ENCODE peak calls at places on chromosome 14, in six cellular contexts. R, S, K, N, G and X are unnamed samples.
A peak's percentile ranks its signal among the peaks of the same experiment; 100 is the strongest.

GRCh38 chr14:35250319-35250718 is 41.9 kb upstream of the PSMA6 start:
- DNase-seq in R (no peak), S (no peak), G (no peak), N (no peak), K (no peak), X (no peak)

GRCh38 chr14:33908540-33909223 is 42.2 kb downstream of the EGLN3 start:
- DNase-seq in S (no peak), R (no peak), N (no peak), K (no peak), G (peak; percentile 50), X (no peak)

GRCh38 chr14:85531141-85531593 is 1.2 kb downstream of the FLRT2 start:
- DNase-seq in N (no peak), R (peak; percentile 80), G (no peak), S (no peak), K (no peak), X (no peak)

GRCh38 chr14:93970589-93970966 is 5.8 kb downstream of the ASB2 start:
- DNase-seq in K (no peak), G (peak; percentile 52), R (no peak), S (no peak), N (no peak), X (no peak)

GRCh38 chr14:58865520-58866281 is 227.9 kb downstream of the DACT1 start:
- DNase-seq in G (no peak), R (no peak), S (no peak), K (no peak), N (no peak), X (no peak)

GRCh38 chr14:23097786-23098185 is 2.5 kb downstream of the C14orf119 start:
- DNase-seq in G (no peak), R (no peak), N (no peak), S (no peak), K (peak; percentile 40), X (no peak)

GRCh38 chr14:33315217-33315616 is 376.5 kb downstream of the NPAS3 start:
- DNase-seq in K (no peak), S (no peak), N (no peak), R (no peak), G (no peak), X (no peak)

GRCh38 chr14:58108717-58109116 is 43.3 kb downstream of the ARMH4 start:
- DNase-seq in G (no peak), K (no peak), R (no peak), S (no peak), N (no peak), X (no peak)

GRCh38 chr14:35342160-35343010 is 50.2 kb downstream of the PSMA6 start:
- DNase-seq in G (no peak), K (no peak), N (no peak), S (no peak), R (no peak), X (no peak)

GRCh38 chr14:68535404-68536024 is 257.4 kb downstream of the ZFP36L1 start:
- DNase-seq in S (no peak), K (no peak), G (no peak), R (no peak), N (no peak), X (no peak)

GRCh38 chr14:23951590-23952143 is 1.9 kb upstream of the DHRS4 start:
- DNase-seq in K (no peak), N (no peak), G (peak; percentile 89), R (peak; percentile 64), S (no peak), X (no peak)

GRCh38 chr14:68363841-68364711 is 428.8 kb downstream of the ZFP36L1 start:
- DNase-seq in S (no peak), K (no peak), R (peak; percentile 81), G (peak; percentile 44), N (no peak), X (no peak)

GRCh38 chr14:77187649-77188012 is 6.0 kb downstream of the TMEM63C start:
- DNase-seq in S (no peak), N (no peak), K (no peak), G (no peak), R (no peak), X (no peak)

GRCh38 chr14:77186911-77187648 is 5.5 kb downstream of the TMEM63C start:
- DNase-seq in G (no peak), S (no peak), N (no peak), K (no peak), R (no peak), X (no peak)

GRCh38 chr14:77185093-77185465 is 3.5 kb downstream of the TMEM63C start:
- DNase-seq in K (no peak), G (no peak), S (no peak), N (no peak), R (no peak), X (no peak)

GRCh38 chr14:77190977-77191376 is 9.4 kb downstream of the TMEM63C start:
- DNase-seq in R (no peak), N (no peak), G (no peak), S (no peak), K (no peak), X (no peak)

DNA sequence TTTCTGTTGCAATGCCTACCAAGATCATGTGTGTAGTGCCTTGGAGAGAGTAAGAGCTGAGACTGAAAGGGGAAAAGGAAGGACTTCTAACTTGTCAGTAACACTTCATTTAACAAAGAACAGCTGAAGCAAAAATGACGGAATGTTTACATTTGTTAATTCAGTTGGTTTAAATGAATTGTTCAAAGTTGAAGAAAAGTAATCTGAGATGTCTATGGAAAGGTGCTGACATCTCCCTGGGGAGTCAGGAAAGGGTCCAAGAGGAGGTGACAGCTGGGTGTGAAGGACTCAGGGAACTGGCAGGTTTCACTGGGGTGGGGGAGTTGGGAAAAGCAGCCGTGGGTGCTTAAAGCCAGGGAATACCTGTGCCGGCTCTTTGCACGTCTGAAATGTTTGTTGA is 7.9 kb downstream of the TMEM63C start:
- DNase-seq in R (no peak), K (no peak), G (no peak), N (no peak), S (no peak), X (no peak)
- TF ChIP-seq POLR2AphosphoS5 in R (no peak), K (no peak), G (no peak), N (no peak), S (no peak), X (no peak)

GRCh38 chr14:61150851-61151250 is 130.3 kb downstream of the TMEM30B start:
- DNase-seq in K (no peak), G (no peak), N (no peak), R (no peak), S (no peak), X (no peak)

GRCh38 chr14:61152851-61153364 is 128.2 kb downstream of the TMEM30B start:
- DNase-seq in N (no peak), S (no peak), G (peak; percentile 23), K (no peak), R (no peak), X (no peak)

GRCh38 chr14:61153436-61153835 is 127.7 kb downstream of the TMEM30B start:
- DNase-seq in N (no peak), R (no peak), G (peak; percentile 6), S (no peak), K (no peak), X (no peak)

GRCh38 chr14:61149896-61150295 is 131.2 kb downstream of the TMEM30B start:
- DNase-seq in K (no peak), R (no peak), N (no peak), S (no peak), G (no peak), X (no peak)

DNA sequence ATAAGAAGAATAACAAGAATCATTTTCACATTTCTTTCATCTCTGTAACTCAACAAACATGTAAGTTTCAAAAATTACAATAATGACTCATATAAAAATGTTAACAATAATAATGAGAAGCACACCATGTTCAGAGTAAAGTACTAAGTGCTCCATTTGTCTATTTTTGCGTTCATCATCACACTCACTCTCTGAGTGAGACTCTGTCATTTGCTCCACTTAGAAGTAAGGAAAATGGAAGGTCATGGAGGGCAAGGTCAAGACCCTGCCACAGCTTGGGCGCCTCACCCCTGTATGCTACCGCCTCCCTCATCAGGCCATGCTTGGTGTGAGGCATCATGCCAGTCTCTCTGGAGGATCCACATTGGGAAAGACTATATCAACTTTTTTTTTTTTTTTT is 129.9 kb downstream of the TMEM30B start:
- DNase-seq in R (no peak), K (no peak), S (no peak), N (no peak), G (no peak), X (no peak)
- TF ChIP-seq POLR2A in R (no peak), K (no peak), S (no peak), N (no peak), G (no peak), X (no peak)

GRCh38 chr14:104784846-104785707 is 10.5 kb downstream of the AKT1 start:
- DNase-seq in G (no peak), K (no peak), N (no peak), S (no peak), R (no peak), X (no peak)

GRCh38 chr14:104782823-104783170 is 12.8 kb downstream of the AKT1 start:
- DNase-seq in N (no peak), S (no peak), K (no peak), R (no peak), G (no peak), X (no peak)

GRCh38 chr14:104783484-104784217 is 11.9 kb downstream of the AKT1 start:
- DNase-seq in G (no peak), K (no peak), N (no peak), S (no peak), R (no peak), X (no peak)

GRCh38 chr14:104785708-104786080 is 9.9 kb downstream of the AKT1 start:
- DNase-seq in R (no peak), K (no peak), G (no peak), N (no peak), S (no peak), X (no peak)

GRCh38 chr14:104784218-104784568 is 11.4 kb downstream of the AKT1 start:
- DNase-seq in G (no peak), R (no peak), K (no peak), N (no peak), S (no peak), X (no peak)
- TF ChIP-seq TAF1 in G (no peak), R (no peak), K (no peak), N (no peak), S (no peak), X (no peak)

GRCh38 chr14:101072945-101073597 is 169.5 kb upstream of the RTL1 start:
- DNase-seq in R (peak; percentile 59), S (no peak), G (peak; percentile 77), N (no peak), K (peak; percentile 63), X (no peak)
- TF ChIP-seq POLR2AphosphoS5 in R (no peak), S (no peak), G (no peak), N (no peak), K (no peak), X (no peak)

GRCh38 chr14:88562831-88563686 is at the start of gene ZC3H14:
- DNase-seq in N (peak; percentile 85), G (peak; percentile 77), R (peak; percentile 92), S (peak; percentile 71), K (peak; percentile 88), X (peak; percentile 90)
- TF ChIP-seq POLR2A in N (peak; percentile 78), G (peak; percentile 91), R (peak; percentile 79), S (peak; percentile 92), K (peak; percentile 82), X (peak; percentile 63)